ENCODE peak calls at places on chromosome 13, in eight cellular contexts. R is GM23338; U is mammary epithelial cell; H is activated naive CD4-positive, alpha-beta T cell treated with Interleukin-2 at 50 U/mL for 16 hours; X is neural crest cell; D is stomach; J is CD8-positive, alpha-beta T cell; F is AG08395. W is an unnamed sample.

GRCh38 chr13:89212186-89212585 is 1541.0 kb downstream of the SLITRK5 start:
- DNase-seq in R (no peak), U (no peak), H (no peak), X (no peak), D (no peak), J (no peak), F (no peak), W (no peak)

GRCh38 chr13:51282322-51282721 is 57.2 kb upstream of the SERPINE3 start:
- DNase-seq in R (no peak), U (no peak), H (no peak), X (no peak), D (peak), J (no peak), F (no peak), W (no peak)

GRCh38 chr13:113969973-113970611 is 3.8 kb downstream of the C13orf46 start:
- DNase-seq in R (no peak), U (peak), H (no peak), X (no peak), D (peak), J (no peak), F (no peak), W (no peak)

GRCh38 chr13:100826441-100826840 is 151.8 kb upstream of the TMTC4 start:
- DNase-seq in R (no peak), U (no peak), H (no peak), X (no peak), D (no peak), J (no peak), F (no peak), W (no peak)

GRCh38 chr13:40430234-40430633 is 236.2 kb downstream of the FOXO1 start:
- DNase-seq in R (no peak), U (no peak), H (no peak), X (no peak), D (no peak), J (no peak), F (no peak), W (no peak)

GRCh38 chr13:24192811-24193162 is 32.3 kb downstream of the SPATA13 start:
- DNase-seq in R (no peak), U (no peak), H (no peak), X (no peak), D (no peak), J (no peak), F (no peak), W (no peak)

GRCh38 chr13:114313061-114313860 is 1.0 kb upstream of the CHAMP1 start:
- DNase-seq in R (no peak), U (no peak), H (peak), X (no peak), D (no peak), J (peak), F (no peak), W (no peak)

GRCh38 chr13:35984776-35985453 is 146.3 kb downstream of the DCLK1 start:
- DNase-seq in R (peak), U (no peak), H (no peak), X (peak), D (no peak), J (no peak), F (no peak), W (no peak)

GRCh38 chr13:37306778-37307544 is 201.5 kb upstream of the CSNK1A1L start:
- DNase-seq in R (no peak), U (peak), H (no peak), X (no peak), D (no peak), J (no peak), F (peak), W (peak)

GRCh38 chr13:102678339-102679122 is 16.3 kb downstream of the METTL21C start:
- DNase-seq in R (no peak), U (no peak), H (no peak), X (no peak), D (no peak), J (no peak), F (no peak), W (no peak)

GRCh38 chr13:79936368-79937136 is 404.4 kb downstream of the SPRY2 start:
- DNase-seq in R (no peak), U (peak), H (no peak), X (no peak), D (no peak), J (no peak), F (peak), W (peak)

GRCh38 chr13:25833761-25834160 is 218.1 kb downstream of the SHISA2 start:
- DNase-seq in R (no peak), U (no peak), H (no peak), X (no peak), D (no peak), J (no peak), F (no peak), W (no peak)

GRCh38 chr13:37747071-37747612 is 122.4 kb downstream of the TRPC4 start:
- DNase-seq in R (no peak), U (peak), H (no peak), X (no peak), D (no peak), J (no peak), F (peak), W (peak)

GRCh38 chr13:90979059-90979458 is 368.4 kb upstream of the MIR17HG start:
- DNase-seq in R (no peak), U (no peak), H (no peak), X (no peak), D (no peak), J (no peak), F (no peak), W (no peak)

GRCh38 chr13:114339779-114340534 is 25.7 kb downstream of the CHAMP1 start:
- DNase-seq in R (peak), U (peak), H (peak), X (no peak), D (peak), J (peak), F (peak), W (peak)

GRCh38 chr13:77981191-77981925 is 62.7 kb upstream of the EDNRB start:
- DNase-seq in R (no peak), U (peak), H (no peak), X (no peak), D (no peak), J (no peak), F (no peak), W (peak)

GRCh38 chr13:39565036-39565949 is 37.7 kb downstream of the LHFPL6 start:
- DNase-seq in R (peak), U (peak), H (no peak), X (no peak), D (no peak), J (no peak), F (peak), W (peak)

GRCh38 chr13:87003265-87003664 is 667.9 kb upstream of the SLITRK5 start:
- DNase-seq in R (no peak), U (no peak), H (no peak), X (no peak), D (no peak), J (no peak), F (no peak), W (no peak)

GRCh38 chr13:27171244-27171829 is at the start of gene USP12:
- DNase-seq in R (peak), U (peak), H (peak), X (peak), D (no peak), J (no peak), F (peak), W (no peak)

GRCh38 chr13:98171806-98172569 is 5.1 kb downstream of the RNF113B start:
- DNase-seq in R (no peak), U (no peak), H (no peak), X (no peak), D (peak), J (no peak), F (peak), W (peak)

GRCh38 chr13:23558675-23559536 is 11.3 kb upstream of the TNFRSF19 start:
- DNase-seq in R (peak), U (peak), H (no peak), X (peak), D (peak), J (no peak), F (peak), W (peak)

GRCh38 chr13:108155185-108156106 is 59.9 kb downstream of the LIG4 start:
- DNase-seq in R (peak), U (peak), H (peak), X (peak), D (peak), J (peak), F (peak), W (peak)

GRCh38 chr13:41900918-41901317 is 60.0 kb downstream of the VWA8 start:
- DNase-seq in R (no peak), U (peak), H (peak), X (no peak), D (no peak), J (no peak), F (no peak), W (no peak)